ENCODE peak calls at places on chromosome 5, in four cellular contexts. S, V, K and J are unnamed samples.

GRCh38 chr5:137635521-137635921 is 100.4 kb downstream of the KLHL3 start:
- DNase-seq in V (peak), S (peak), K (no peak), J (no peak)

GRCh38 chr5:24750356-24750755 is 105.6 kb upstream of the CDH10 start:
- DNase-seq in V (no peak), S (no peak), K (no peak), J (no peak)

GRCh38 chr5:97355775-97356174 is 172.7 kb upstream of the RIOK2 start:
- DNase-seq in V (no peak), S (no peak), K (no peak), J (no peak)

GRCh38 chr5:6287136-6287535 is 91.2 kb downstream of the MED10 start:
- DNase-seq in V (no peak), K (no peak), S (no peak), J (no peak)

GRCh38 chr5:82586597-82586996 is 308.4 kb upstream of the RPS23 start:
- DNase-seq in V (no peak), K (no peak), S (no peak), J (no peak)

GRCh38 chr5:150213530-150213929 is 23.7 kb downstream of the SLC6A7 start:
- DNase-seq in K (no peak), S (peak), V (no peak), J (no peak)

GRCh38 chr5:96904054-96904931 is 28.0 kb downstream of the ERAP2 start:
- DNase-seq in V (no peak), S (peak), K (no peak), J (no peak)

GRCh38 chr5:110590187-110590586 is 136.3 kb downstream of the TMEM232 start:
- DNase-seq in K (no peak), V (peak), S (peak), J (no peak)

GRCh38 chr5:90866333-90866732 is 307.7 kb downstream of the ADGRV1 start:
- DNase-seq in V (peak), S (peak), K (no peak), J (no peak)

GRCh38 chr5:139717221-139717620 is 69.1 kb downstream of the CXXC5 start:
- DNase-seq in S (no peak), V (no peak), K (no peak), J (no peak)

GRCh38 chr5:493758-494157 is 30.5 kb downstream of the SLC9A3 start:
- DNase-seq in K (no peak), V (no peak), S (no peak), J (no peak)

GRCh38 chr5:119386945-119387344 is 31.1 kb downstream of the TNFAIP8 start:
- DNase-seq in V (no peak), S (peak), K (no peak), J (no peak)

GRCh38 chr5:138709216-138709615 is 44.0 kb upstream of the CTNNA1 start:
- DNase-seq in V (no peak), K (no peak), S (no peak), J (no peak)

GRCh38 chr5:142869883-142870282 is 99.7 kb downstream of the ARHGAP26 start:
- DNase-seq in V (no peak), K (no peak), S (peak), J (no peak)

GRCh38 chr5:111092062-111092853 is at the start of gene WDR36:
- DNase-seq in K (peak), V (peak), S (peak), J (peak)

GRCh38 chr5:6820851-6821479 is 107.7 kb downstream of the TENT4A start:
- DNase-seq in K (peak), V (peak), S (no peak), J (peak)

GRCh38 chr5:160181965-160182622 is 47.2 kb upstream of the FABP6 start:
- DNase-seq in S (no peak), V (no peak), K (no peak), J (no peak)

GRCh38 chr5:116329503-116329902 is 244.7 kb downstream of the COMMD10 start:
- DNase-seq in V (no peak), S (no peak), K (no peak), J (no peak)

GRCh38 chr5:171673840-171674239 is 111.8 kb upstream of the SMIM23 start:
- DNase-seq in K (no peak), S (no peak), V (no peak), J (no peak)

GRCh38 chr5:167050568-167051214 is 1240.8 kb upstream of the WWC1 start:
- DNase-seq in V (peak), K (peak), S (no peak), J (peak)

GRCh38 chr5:116415989-116416388 is 158.6 kb downstream of the SEMA6A start:
- DNase-seq in K (no peak), V (no peak), S (no peak), J (no peak)

GRCh38 chr5:141507387-141508091 is 18.7 kb downstream of the PCDHGC5 start:
- DNase-seq in S (peak), K (no peak), V (no peak), J (no peak)

GRCh38 chr5:93545872-93546271 is 35.1 kb downstream of the NR2F1-AS1 start:
- DNase-seq in K (no peak), S (no peak), V (no peak), J (no peak)

GRCh38 chr5:113081881-113082546 is 105.4 kb downstream of the DCP2 start:
- DNase-seq in V (no peak), K (no peak), S (peak), J (no peak)

GRCh38 chr5:157494178-157494830 is 34.3 kb downstream of the NIPAL4 start:
- DNase-seq in S (no peak), K (no peak), V (no peak), J (no peak)

GRCh38 chr5:1834721-1835425 is 33.7 kb downstream of the NDUFS6 start:
- DNase-seq in V (no peak), K (no peak), S (no peak), J (no peak)

GRCh38 chr5:138969323-138970013 is 94.3 kb upstream of the LRRTM2 start:
- DNase-seq in S (no peak), V (no peak), K (no peak), J (no peak)

GRCh38 chr5:45696206-45696836 is at the start of gene HCN1:
- DNase-seq in V (peak), K (peak), S (peak), J (peak)

GRCh38 chr5:84213212-84213611 is 171.5 kb downstream of the EDIL3 start:
- DNase-seq in V (no peak), K (no peak), S (no peak), J (no peak)

GRCh38 chr5:43244823-43245565 is 53.0 kb downstream of the NIM1K start:
- DNase-seq in V (no peak), K (no peak), S (no peak), J (no peak)

GRCh38 chr5:33370135-33370472 is 70.7 kb upstream of the TARS1 start:
- DNase-seq in S (peak), V (no peak), K (no peak), J (no peak)

GRCh38 chr5:124816381-124816780 is 69.9 kb upstream of the ZNF608 start:
- DNase-seq in V (no peak), K (no peak), S (no peak), J (no peak)

GRCh38 chr5:88518131-88519016 is 249.7 kb upstream of the TMEM161B start:
- DNase-seq in K (no peak), V (no peak), S (peak), J (no peak)

GRCh38 chr5:76642390-76643040 is 19.3 kb upstream of the F2RL2 start:
- DNase-seq in K (no peak), V (no peak), S (peak), J (no peak)

GRCh38 chr5:74641778-74642542 is 1.4 kb upstream of the ENC1 start:
- DNase-seq in V (peak), K (peak), S (peak), J (no peak)

GRCh38 chr5:3336666-3337065 is 259.0 kb upstream of the IRX1 start:
- DNase-seq in S (no peak), K (no peak), V (no peak), J (no peak)

GRCh38 chr5:163794993-163795392 is 289.6 kb downstream of the MAT2B start:
- DNase-seq in V (no peak), K (no peak), S (no peak), J (no peak)

GRCh38 chr5:105544300-105544699 is 1981.7 kb upstream of the NUDT12 start:
- DNase-seq in K (no peak), S (no peak), V (no peak), J (no peak)

GRCh38 chr5:421287-421880 is 21.6 kb upstream of the EXOC3 start:
- DNase-seq in K (no peak), S (no peak), V (no peak), J (peak)

DNA sequence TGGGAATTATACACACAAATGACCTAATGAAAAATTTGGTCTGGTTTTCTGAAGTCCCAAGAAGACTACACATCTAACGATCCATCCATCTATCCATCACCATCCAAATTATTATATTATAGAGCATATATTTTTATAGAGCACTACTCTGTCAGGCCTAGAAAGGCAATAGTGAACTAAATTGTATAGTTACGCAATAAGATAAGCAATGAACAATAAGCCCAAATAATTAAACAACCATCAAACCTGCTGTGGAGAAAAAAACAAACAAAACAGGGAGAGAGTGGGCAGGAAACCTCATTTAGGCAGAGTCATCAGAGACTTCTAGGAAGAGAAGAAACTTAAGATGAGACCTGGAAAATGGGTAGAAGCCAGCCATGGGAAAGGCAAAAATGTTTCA is 59.7 kb downstream of the MTX3 start:
- DNase-seq in V (no peak), S (no peak), K (no peak), J (no peak)
- H4K5ac ChIP-seq in V (no peak), S (no peak), K (no peak), J (no peak)

GRCh38 chr5:9710069-9710468 is 79.9 kb upstream of the TAS2R1 start:
- DNase-seq in V (no peak), S (no peak), K (no peak), J (no peak)
- H4K5ac ChIP-seq in V (no peak), S (no peak), K (no peak), J (no peak)

DNA sequence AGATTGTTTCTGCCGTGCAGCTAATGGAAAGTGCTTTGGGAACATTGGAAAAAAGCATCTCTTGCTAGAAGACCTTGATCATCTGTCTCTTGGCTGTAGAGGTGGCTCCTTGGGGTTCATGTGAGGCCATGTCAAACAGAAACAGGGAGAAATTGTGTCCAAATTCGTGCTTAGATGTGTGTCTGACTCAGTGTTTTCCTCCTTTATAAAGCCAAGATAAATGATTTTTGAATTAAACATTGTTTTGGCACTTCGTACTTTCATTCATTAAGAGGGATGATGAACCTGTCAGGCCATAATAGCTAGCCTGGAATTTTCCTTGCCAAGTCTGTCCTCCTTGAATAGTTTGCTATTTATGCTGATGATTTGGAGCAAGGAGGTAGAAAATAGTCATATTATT is 143.8 kb downstream of the FBXL7 start:
- DNase-seq in K (no peak), S (no peak), V (no peak), J (no peak)
- H4K5ac ChIP-seq in K (no peak), S (no peak), V (no peak), J (no peak)

GRCh38 chr5:66252849-66253248 is 108.7 kb downstream of the SREK1 start:
- DNase-seq in K (no peak), S (no peak), V (no peak), J (no peak)

GRCh38 chr5:66249920-66250319 is 105.8 kb downstream of the SREK1 start:
- DNase-seq in V (no peak), S (no peak), K (no peak), J (no peak)

DNA sequence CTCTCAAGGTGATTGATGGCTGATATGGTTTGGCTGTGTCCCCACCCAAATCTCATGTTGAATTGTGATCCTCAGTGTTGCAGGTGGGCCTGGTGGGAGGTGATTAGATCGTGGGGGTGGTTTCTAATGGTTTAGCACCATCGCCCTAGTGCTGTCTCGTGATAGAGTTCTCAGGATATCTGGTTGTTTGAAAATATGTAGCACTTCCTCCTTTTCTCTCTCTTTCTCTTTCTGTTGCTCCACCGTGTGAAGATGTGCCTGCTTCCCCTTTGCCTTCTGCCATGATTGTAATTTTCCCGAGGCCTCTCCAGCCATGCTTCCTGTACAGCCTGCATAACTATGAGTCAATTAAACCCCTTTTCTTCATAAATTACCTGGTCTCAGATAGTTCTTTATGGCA is 111.6 kb downstream of the SREK1 start:
- DNase-seq in V (no peak), K (no peak), S (no peak), J (no peak)
- H4K5ac ChIP-seq in V (no peak), K (no peak), S (no peak), J (no peak)